ENCODE peak calls at places on chromosomes 12 and 14, in five cellular contexts. Z is left ventricle myocardium inferior; X is aorta; E is stomach; I is CD8-positive, alpha-beta memory T cell. U is an unnamed sample.

GRCh38 chr14:81276699-81277069 is 55.9 kb upstream of the GTF2A1 start:
- DNase-seq in I (no peak), X (no peak), E (no peak), Z (no peak), U (no peak)

GRCh38 chr12:45131506-45131905 is 80.6 kb upstream of the DBX2 start:
- DNase-seq in Z (no peak), X (no peak), I (no peak), E (no peak), U (no peak)

GRCh38 chr14:33026850-33027420 is 88.3 kb downstream of the NPAS3 start:
- DNase-seq in Z (no peak), X (peak; percentile 44), I (no peak), E (no peak), U (no peak)

GRCh38 chr14:99685061-99685995 is 1.2 kb downstream of the CYP46A1 start:
- DNase-seq in Z (no peak), E (peak; percentile 3), X (peak; percentile 16), I (no peak), U (peak; percentile 73)

GRCh38 chr14:105527381-105528196 is 1.2 kb downstream of the TMEM121 start:
- DNase-seq in Z (no peak), X (no peak), I (no peak), E (no peak), U (no peak)

GRCh38 chr12:76945867-76946266 is 67.0 kb upstream of the CSRP2 start:
- DNase-seq in E (no peak), I (no peak), Z (no peak), X (no peak), U (no peak)

GRCh38 chr12:113196582-113196981 is 11.1 kb downstream of the RITA1 start:
- DNase-seq in X (no peak), E (no peak), Z (no peak), I (no peak), U (no peak)

GRCh38 chr12:14647028-14647750 is 49.2 kb downstream of the GUCY2C start:
- DNase-seq in Z (no peak), E (no peak), I (no peak), X (no peak), U (no peak)

GRCh38 chr14:75422169-75422568 is 5.7 kb upstream of the JDP2 start:
- DNase-seq in I (no peak), Z (no peak), E (no peak), X (no peak), U (no peak)

GRCh38 chr12:129258781-129259318 is 405.6 kb downstream of the GLT1D1 start:
- DNase-seq in Z (no peak), X (no peak), I (no peak), E (no peak), U (no peak)

GRCh38 chr12:31523306-31523705 is 67.6 kb downstream of the DENND5B start:
- DNase-seq in E (no peak), X (no peak), Z (no peak), I (no peak), U (no peak)

GRCh38 chr14:23829736-23830474 is 123.7 kb upstream of the DHRS4 start:
- DNase-seq in I (no peak), E (peak; percentile 42), X (peak; percentile 59), Z (no peak), U (no peak)

GRCh38 chr14:68892961-68893360 is 86.1 kb downstream of the ACTN1 start:
- DNase-seq in X (no peak), E (no peak), I (no peak), Z (no peak), U (no peak)

GRCh38 chr12:21413369-21414277 is 23.8 kb upstream of the PYROXD1 start:
- DNase-seq in I (no peak), Z (no peak), X (no peak), E (no peak), U (no peak)

GRCh38 chr12:127108360-127109215 is 1158.4 kb upstream of the TMEM132C start:
- DNase-seq in E (peak; percentile 54), X (peak; percentile 61), I (peak; percentile 16), Z (peak; percentile 36), U (peak; percentile 48)

GRCh38 chr14:89277229-89277628 is 139.8 kb downstream of the FOXN3 start:
- DNase-seq in E (no peak), I (no peak), Z (no peak), X (no peak), U (no peak)

GRCh38 chr14:106210650-106211049 is 684.3 kb downstream of the TMEM121 start:
- DNase-seq in Z (no peak), X (no peak), E (no peak), I (no peak), U (no peak)

GRCh38 chr14:105591052-105591451 is 64.7 kb downstream of the TMEM121 start:
- DNase-seq in E (no peak), X (peak; percentile 23), I (no peak), Z (no peak), U (no peak)

GRCh38 chr12:5096241-5096880 is 52.7 kb downstream of the KCNA5 start:
- DNase-seq in E (no peak), X (no peak), I (no peak), Z (no peak), U (peak; percentile 44)

GRCh38 chr14:70339039-70339438 is 20.4 kb downstream of the COX16 start:
- DNase-seq in X (no peak), Z (no peak), I (no peak), E (no peak), U (no peak)

GRCh38 chr14:23061995-23062394 is 4.7 kb upstream of the CDH24 start:
- DNase-seq in I (no peak), E (peak; percentile 61), Z (no peak), X (peak; percentile 80), U (peak; percentile 23)

GRCh38 chr12:59972941-59973340 is 377.1 kb downstream of the SLC16A7 start:
- DNase-seq in I (no peak), Z (no peak), E (no peak), X (no peak), U (no peak)

GRCh38 chr14:59215353-59215752 is 26.9 kb downstream of the DAAM1 start:
- DNase-seq in E (peak; percentile 85), X (peak; percentile 84), I (no peak), Z (peak; percentile 80), U (no peak)

GRCh38 chr12:132479291-132479690 is 10.7 kb upstream of the FBRSL1 start:
- DNase-seq in X (no peak), I (no peak), E (no peak), Z (no peak), U (no peak)

GRCh38 chr12:122051231-122051876 is 27.2 kb upstream of the MLXIP start:
- DNase-seq in E (no peak), Z (peak; percentile 56), I (no peak), X (peak; percentile 59), U (no peak)

GRCh38 chr12:92007787-92008186 is 137.9 kb downstream of the BTG1 start:
- DNase-seq in E (no peak), Z (no peak), X (no peak), I (no peak), U (no peak)

GRCh38 chr12:71191509-71192196 is 33.9 kb upstream of the TSPAN8 start:
- DNase-seq in Z (no peak), I (no peak), E (no peak), X (no peak), U (no peak)

GRCh38 chr12:78392918-78393317 is 471.7 kb upstream of the SYT1 start:
- DNase-seq in E (no peak), I (no peak), X (no peak), Z (no peak), U (no peak)

GRCh38 chr14:98984719-98985041 is 287.3 kb downstream of the BCL11B start:
- DNase-seq in I (peak; percentile 77), E (peak; percentile 34), Z (no peak), X (peak; percentile 47), U (no peak)

GRCh38 chr12:12048714-12049113 is 22.0 kb upstream of the BCL2L14 start:
- DNase-seq in E (no peak), I (no peak), X (no peak), Z (no peak), U (no peak)

GRCh38 chr12:8548192-8548591 is 7.5 kb upstream of the CLEC4E start:
- DNase-seq in I (no peak), E (no peak), X (no peak), Z (no peak), U (no peak)

GRCh38 chr12:92721130-92721529 is 18.3 kb downstream of the PLEKHG7 start:
- DNase-seq in I (no peak), E (no peak), X (no peak), Z (no peak), U (no peak)

DNA sequence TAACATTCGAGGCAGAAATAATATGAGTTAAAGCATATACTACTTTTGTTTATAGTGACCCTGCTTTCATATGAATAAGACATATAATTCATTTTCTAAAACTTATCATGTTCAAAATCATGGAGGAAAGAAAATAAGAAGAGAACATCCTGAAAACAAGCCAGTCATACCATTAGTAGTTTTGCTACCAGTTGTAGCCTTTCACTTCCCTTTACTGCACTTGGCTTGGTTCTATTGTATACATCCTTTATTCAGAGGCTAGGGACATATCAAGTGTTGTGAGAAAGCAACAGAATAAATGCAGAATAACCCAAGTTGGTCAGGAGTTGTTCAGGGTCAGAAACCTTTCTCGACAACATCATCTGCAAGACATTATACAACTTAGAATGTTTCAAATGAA is 598.7 kb downstream of the SOX5 start:
- DNase-seq in X (no peak), Z (no peak), I (no peak), E (no peak), U (no peak)
- H3K4me3 ChIP-seq in X (no peak overlapping the region), Z (no peak overlapping the region), I (no peak overlapping the region), E (no peak overlapping the region), U (no peak overlapping the region)

DNA sequence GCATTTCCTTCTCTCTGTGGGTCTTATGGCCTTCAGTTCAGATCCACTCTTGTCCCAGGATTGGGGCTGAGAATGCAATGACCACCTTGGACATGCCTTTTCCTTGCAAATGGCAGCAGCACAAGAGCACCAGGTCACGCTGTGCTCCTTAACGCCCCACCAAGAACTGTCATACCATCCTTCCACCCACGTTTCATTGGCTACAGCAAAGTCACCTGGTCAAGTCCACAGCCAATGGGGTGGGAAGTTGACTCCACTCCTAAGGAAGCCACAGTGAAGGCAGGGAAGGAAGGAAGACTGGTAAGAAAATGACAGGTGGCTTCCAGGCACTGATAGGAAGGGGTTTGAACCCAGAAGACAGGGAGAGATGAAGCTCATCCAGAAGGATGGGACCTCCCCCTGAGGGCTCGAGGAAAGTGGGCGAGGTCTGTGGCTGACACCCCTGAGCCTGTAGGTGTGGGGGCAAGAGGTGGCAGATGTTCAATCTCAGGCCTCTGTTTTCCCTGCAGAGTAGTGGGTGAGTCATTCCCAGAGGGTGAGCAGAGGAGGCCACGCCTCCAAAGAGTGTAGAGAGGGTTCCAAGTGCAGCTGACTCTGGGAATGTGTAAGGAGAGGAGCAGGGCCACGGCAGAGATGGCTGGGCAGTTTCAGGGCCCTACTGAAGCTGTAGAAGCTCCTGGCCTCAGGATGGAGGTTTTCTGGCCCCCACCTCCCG is 113.5 kb upstream of the VRK1 start:
- DNase-seq in E (no peak), X (no peak), Z (no peak), I (no peak), U (no peak)
- H3K27me3 ChIP-seq in E (peaks cover 14% of the 10 kb centered on the region), X (no peaks in the 10 kb centered on the region), Z (peaks cover 54% of the 10 kb centered on the region), I (peaks cover 3% of the 10 kb centered on the region), U (peaks cover 29% of the 10 kb centered on the region)

GRCh38 chr12:124664395-124665111 is 97.1 kb upstream of the NCOR2 start:
- DNase-seq in E (no peak), Z (no peak), I (no peak), X (no peak), U (no peak)
- H3K36me3 ChIP-seq in E (no peaks in the 10 kb centered on the region), Z (no peaks in the 10 kb centered on the region), I (no peaks in the 10 kb centered on the region), X (no peaks in the 10 kb centered on the region), U (no peaks in the 10 kb centered on the region)

GRCh38 chr12:67705394-67706370 is 57.1 kb downstream of the DYRK2 start:
- DNase-seq in X (no peak), E (no peak), I (no peak), Z (no peak), U (no peak)
- H3K4me3 ChIP-seq in X (no peak overlapping the region), E (no peak overlapping the region), I (no peak overlapping the region), Z (no peak overlapping the region), U (no peak overlapping the region)

GRCh38 chr14:60631842-60632241 is 17.4 kb downstream of the SIX1 start:
- DNase-seq in Z (no peak), X (no peak), E (no peak), I (no peak), U (no peak)
- H3K27me3 ChIP-seq in Z (peaks cover 85% of the 10 kb centered on the region), X (no peaks in the 10 kb centered on the region), E (peaks cover 16% of the 10 kb centered on the region), I (peaks cover 9% of the 10 kb centered on the region), U (peaks cover 16% of the 10 kb centered on the region)